ENCODE peak calls at places on chromosome 2, in ten cellular contexts. Y is amniotic stem cell; H is ELR; Z is T-helper 1 cell; S is KBM-7; M is activated CD4-positive, alpha-beta T cell treated with anti-CD3 and anti-CD28 coated beads, Interleukin-2, amount 10 ng/mL, durations not matched to agents 7 days and 5 days; I is chondrocyte; J is ELF-1; V is GOT3; F is IMR-90. E is an unnamed sample.

GRCh38 chr2:42959148-42959992 is 167.0 kb upstream of the HAAO start:
- DNase-seq in I (no peak), F (peak), M (no peak), J (no peak), V (peak), Z (no peak), S (peak), H (no peak), Y (no peak), E (no peak)

GRCh38 chr2:160157861-160158813 is 41.9 kb downstream of the ITGB6 start:
- DNase-seq in S (no peak), J (peak), H (no peak), V (no peak), Y (no peak), F (peak), M (no peak), Z (no peak), I (no peak), E (peak)

GRCh38 chr2:202185816-202186221 is 52.6 kb downstream of the SUMO1 start:
- DNase-seq in S (no peak), M (no peak), H (peak), Y (no peak), F (peak), I (no peak), J (no peak), Z (no peak), V (no peak), E (peak)

GRCh38 chr2:181308731-181309130 is 148.5 kb upstream of the ITGA4 start:
- DNase-seq in H (no peak), S (no peak), I (no peak), J (no peak), V (no peak), Y (no peak), Z (no peak), F (no peak), M (no peak), E (no peak)

GRCh38 chr2:28300489-28300888 is 92.2 kb upstream of the FOSL2 start:
- DNase-seq in Z (no peak), H (no peak), S (no peak), M (no peak), Y (peak), I (no peak), J (no peak), F (peak), V (no peak), E (peak)

GRCh38 chr2:212266310-212266709 is 272.3 kb downstream of the ERBB4 start:
- DNase-seq in S (no peak), I (no peak), Z (no peak), M (no peak), H (no peak), V (no peak), J (no peak), Y (no peak), F (no peak), E (no peak)

GRCh38 chr2:189363559-189363958 is 77.7 kb upstream of the WDR75 start:
- DNase-seq in V (no peak), Z (no peak), F (peak), Y (no peak), J (no peak), I (no peak), M (no peak), H (peak), S (no peak), E (peak)

GRCh38 chr2:64753384-64753783 is 99.7 kb upstream of the SERTAD2 start:
- DNase-seq in M (no peak), I (no peak), H (no peak), V (no peak), S (no peak), F (no peak), J (no peak), Z (no peak), Y (no peak), E (no peak)

GRCh38 chr2:790081-790480 is 112.9 kb upstream of the TMEM18 start:
- DNase-seq in Z (no peak), I (no peak), H (no peak), F (no peak), M (no peak), S (no peak), Y (no peak), J (no peak), V (no peak), E (no peak)

GRCh38 chr2:32220445-32220844 is 44.2 kb downstream of the NLRC4 start:
- DNase-seq in V (no peak), I (no peak), S (no peak), Z (no peak), Y (no peak), J (no peak), F (no peak), M (no peak), H (no peak), E (no peak)